ENCODE peak calls at places on chromosomes 1 and 21, in six cellular contexts. One of them, this sample, is unnamed. For H3K4me1 and H3K79me2, the result is how much of the 10 kb centered on the place peaks cover.

GRCh38 chr21:46517361-46517760 is 58.7 kb downstream of the DIP2A start:
- DNase-seq in MM.1S: no peak
- DNase-seq in fibroblast of lung: peak
- DNase-seq in GM23248: no peak
- DNase-seq in PC-3: no peak
- DNase-seq in HCT116: no peak
- DNase-seq in this sample: no peak

GRCh38 chr1:18110598-18110939 is 3.0 kb downstream of the IGSF21 start:
- DNase-seq in MM.1S: no peak
- DNase-seq in fibroblast of lung: no peak
- DNase-seq in GM23248: no peak
- DNase-seq in PC-3: no peak
- DNase-seq in HCT116: no peak
- DNase-seq in this sample: peak

GRCh38 chr1:186617860-186618780 is 62.1 kb downstream of the PTGS2 start:
- DNase-seq in MM.1S: peak
- DNase-seq in fibroblast of lung: peak
- DNase-seq in GM23248: peak
- DNase-seq in PC-3: peak
- DNase-seq in HCT116: no peak
- DNase-seq in this sample: no peak

GRCh38 chr1:110647254-110647891 is 27.4 kb downstream of the KCNA3 start:
- DNase-seq in MM.1S: no peak
- DNase-seq in fibroblast of lung: peak
- DNase-seq in GM23248: peak
- DNase-seq in PC-3: no peak
- DNase-seq in HCT116: no peak
- DNase-seq in this sample: no peak

GRCh38 chr1:103461171-103462105 is 64.1 kb upstream of the RNPC3 start:
- DNase-seq in MM.1S: peak
- DNase-seq in fibroblast of lung: peak
- DNase-seq in GM23248: peak
- DNase-seq in PC-3: peak
- DNase-seq in HCT116: peak
- DNase-seq in this sample: peak

GRCh38 chr1:18859560-18859959 is at the start of gene TAS1R2:
- DNase-seq in MM.1S: no peak
- DNase-seq in fibroblast of lung: no peak
- DNase-seq in GM23248: no peak
- DNase-seq in PC-3: no peak
- DNase-seq in HCT116: no peak
- DNase-seq in this sample: no peak

GRCh38 chr1:207313131-207313530 is 8.3 kb upstream of the CD55 start:
- DNase-seq in MM.1S: no peak
- DNase-seq in fibroblast of lung: no peak
- DNase-seq in GM23248: peak
- DNase-seq in PC-3: no peak
- DNase-seq in HCT116: no peak
- DNase-seq in this sample: no peak

GRCh38 chr1:231319080-231319479 is 18.6 kb downstream of the EXOC8 start:
- DNase-seq in MM.1S: no peak
- DNase-seq in fibroblast of lung: no peak
- DNase-seq in GM23248: no peak
- DNase-seq in PC-3: no peak
- DNase-seq in HCT116: no peak
- DNase-seq in this sample: no peak

GRCh38 chr1:42380617-42381423 is at the start of gene RIMKLA:
- DNase-seq in MM.1S: peak
- DNase-seq in fibroblast of lung: peak
- DNase-seq in GM23248: peak
- DNase-seq in PC-3: peak
- DNase-seq in HCT116: no peak
- DNase-seq in this sample: peak

GRCh38 chr1:58627221-58627620 is 50.2 kb upstream of the TACSTD2 start:
- DNase-seq in MM.1S: no peak
- DNase-seq in fibroblast of lung: no peak
- DNase-seq in GM23248: peak
- DNase-seq in PC-3: no peak
- DNase-seq in HCT116: no peak
- DNase-seq in this sample: no peak

GRCh38 chr1:30461640-30462039 is 261.7 kb downstream of the MATN1 start:
- DNase-seq in MM.1S: no peak
- DNase-seq in fibroblast of lung: no peak
- DNase-seq in GM23248: no peak
- DNase-seq in PC-3: peak
- DNase-seq in HCT116: no peak
- DNase-seq in this sample: no peak

GRCh38 chr1:25834894-25835293 is 15.1 kb downstream of the MTFR1L start:
- DNase-seq in MM.1S: no peak
- DNase-seq in fibroblast of lung: no peak
- DNase-seq in GM23248: no peak
- DNase-seq in PC-3: no peak
- DNase-seq in HCT116: no peak
- DNase-seq in this sample: no peak

GRCh38 chr1:201113451-201114244 is 1.4 kb upstream of the CACNA1S start:
- DNase-seq in MM.1S: no peak
- DNase-seq in fibroblast of lung: no peak
- DNase-seq in GM23248: no peak
- DNase-seq in PC-3: no peak
- DNase-seq in HCT116: no peak
- DNase-seq in this sample: no peak

GRCh38 chr1:224432141-224432540 is 2.5 kb downstream of the WDR26 start:
- DNase-seq in MM.1S: no peak
- DNase-seq in fibroblast of lung: no peak
- DNase-seq in GM23248: peak
- DNase-seq in PC-3: no peak
- DNase-seq in HCT116: no peak
- DNase-seq in this sample: no peak

GRCh38 chr21:39441502-39442475 is 3.8 kb downstream of the LCA5L start:
- DNase-seq in MM.1S: peak
- DNase-seq in fibroblast of lung: peak
- DNase-seq in GM23248: peak
- DNase-seq in PC-3: peak
- DNase-seq in HCT116: peak
- DNase-seq in this sample: peak

GRCh38 chr1:183517401-183517800 is 45.1 kb downstream of the SMG7 start:
- DNase-seq in MM.1S: no peak
- DNase-seq in fibroblast of lung: no peak
- DNase-seq in GM23248: no peak
- DNase-seq in PC-3: no peak
- DNase-seq in HCT116: no peak
- DNase-seq in this sample: no peak

GRCh38 chr1:200314085-200314750 is 95.6 kb downstream of the ZNF281 start:
- DNase-seq in MM.1S: no peak
- DNase-seq in fibroblast of lung: peak
- DNase-seq in GM23248: peak
- DNase-seq in PC-3: peak
- DNase-seq in HCT116: no peak
- DNase-seq in this sample: no peak

GRCh38 chr1:11071463-11072215 is 11.8 kb upstream of the SRM start:
- DNase-seq in MM.1S: no peak
- DNase-seq in fibroblast of lung: no peak
- DNase-seq in GM23248: no peak
- DNase-seq in PC-3: no peak
- DNase-seq in HCT116: no peak
- DNase-seq in this sample: no peak

GRCh38 chr1:113325039-113325438 is 65.3 kb upstream of the MAGI3 start:
- DNase-seq in MM.1S: no peak
- DNase-seq in fibroblast of lung: peak
- DNase-seq in GM23248: peak
- DNase-seq in PC-3: peak
- DNase-seq in HCT116: peak
- DNase-seq in this sample: no peak

GRCh38 chr21:33011462-33011861 is 14.3 kb upstream of the OLIG2 start:
- DNase-seq in MM.1S: no peak
- DNase-seq in fibroblast of lung: peak
- DNase-seq in GM23248: peak
- DNase-seq in PC-3: peak
- DNase-seq in HCT116: peak
- DNase-seq in this sample: no peak

GRCh38 chr1:207670192-207670591 is 25.3 kb downstream of the CR1L start:
- DNase-seq in MM.1S: peak
- DNase-seq in fibroblast of lung: no peak
- DNase-seq in GM23248: no peak
- DNase-seq in PC-3: no peak
- DNase-seq in HCT116: no peak
- DNase-seq in this sample: no peak

GRCh38 chr1:245717611-245718010 is 562.8 kb downstream of the KIF26B start:
- DNase-seq in MM.1S: no peak
- DNase-seq in fibroblast of lung: no peak
- DNase-seq in GM23248: no peak
- DNase-seq in PC-3: no peak
- DNase-seq in HCT116: no peak
- DNase-seq in this sample: no peak

GRCh38 chr21:29025328-29025713 is 853 bp downstream of the USP16 start:
- DNase-seq in MM.1S: no peak
- DNase-seq in fibroblast of lung: peak
- DNase-seq in GM23248: peak
- DNase-seq in PC-3: peak
- DNase-seq in HCT116: no peak
- DNase-seq in this sample: peak

GRCh38 chr1:241551759-241552638 is 19.8 kb downstream of the KMO start:
- DNase-seq in MM.1S: no peak
- DNase-seq in fibroblast of lung: no peak
- DNase-seq in GM23248: no peak
- DNase-seq in PC-3: no peak
- DNase-seq in HCT116: no peak
- DNase-seq in this sample: no peak

GRCh38 chr21:31316488-31317169 is 27.4 kb downstream of the TIAM1 start:
- DNase-seq in MM.1S: no peak
- DNase-seq in fibroblast of lung: peak
- DNase-seq in GM23248: peak
- DNase-seq in PC-3: peak
- DNase-seq in HCT116: peak
- DNase-seq in this sample: no peak

GRCh38 chr1:212288614-212289013 is 3.4 kb downstream of the PPP2R5A start:
- DNase-seq in MM.1S: no peak
- DNase-seq in fibroblast of lung: peak
- DNase-seq in GM23248: peak
- DNase-seq in PC-3: peak
- DNase-seq in HCT116: no peak
- DNase-seq in this sample: no peak

GRCh38 chr1:212291505-212292134 is 6.4 kb downstream of the PPP2R5A start:
- DNase-seq in MM.1S: peak
- DNase-seq in fibroblast of lung: peak
- DNase-seq in GM23248: peak
- DNase-seq in PC-3: peak
- DNase-seq in HCT116: peak
- DNase-seq in this sample: peak

GRCh38 chr1:212289262-212290077 is 4.3 kb downstream of the PPP2R5A start:
- DNase-seq in MM.1S: no peak
- DNase-seq in fibroblast of lung: no peak
- DNase-seq in GM23248: no peak
- DNase-seq in PC-3: no peak
- DNase-seq in HCT116: no peak
- DNase-seq in this sample: no peak

GRCh38 chr1:212292250-212292924 is 7.2 kb downstream of the PPP2R5A start:
- DNase-seq in MM.1S: no peak
- DNase-seq in fibroblast of lung: no peak
- DNase-seq in GM23248: no peak
- DNase-seq in PC-3: no peak
- DNase-seq in HCT116: no peak
- DNase-seq in this sample: no peak

DNA sequence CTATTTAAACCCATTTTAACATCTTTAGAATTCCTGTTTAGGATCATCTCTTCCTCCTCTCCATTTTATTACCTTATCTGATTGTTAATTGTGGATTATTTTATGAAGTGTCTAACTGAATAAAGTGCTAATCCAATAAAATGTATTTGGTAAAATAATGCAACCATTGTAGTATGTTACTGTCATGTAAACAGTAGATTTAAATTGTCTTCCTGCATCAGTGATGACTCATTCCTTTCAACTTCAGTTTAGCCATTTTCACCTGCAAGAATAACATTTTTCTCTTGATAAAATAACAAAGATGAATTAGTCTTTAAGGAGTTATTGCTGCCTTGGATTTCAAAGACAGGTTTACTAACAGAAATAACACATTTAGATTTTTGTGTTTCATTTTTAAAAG is 5.4 kb downstream of the PPP2R5A start:
- DNase-seq in MM.1S: no peak
- DNase-seq in fibroblast of lung: peak
- DNase-seq in GM23248: peak
- DNase-seq in PC-3: peak
- DNase-seq in HCT116: no peak
- DNase-seq in this sample: no peak
- H3K4me1 ChIP-seq in MM.1S: under half
- H3K4me1 ChIP-seq in fibroblast of lung: under half
- H3K4me1 ChIP-seq in GM23248: under half
- H3K4me1 ChIP-seq in PC-3: under half
- H3K4me1 ChIP-seq in HCT116: under half
- H3K4me1 ChIP-seq in this sample: under half

GRCh38 chr1:237976345-237976744 is 85.6 kb upstream of the ZP4 start:
- DNase-seq in MM.1S: no peak
- DNase-seq in fibroblast of lung: no peak
- DNase-seq in GM23248: no peak
- DNase-seq in PC-3: no peak
- DNase-seq in HCT116: no peak
- DNase-seq in this sample: peak

GRCh38 chr1:237975903-237976302 is 85.2 kb upstream of the ZP4 start:
- DNase-seq in MM.1S: no peak
- DNase-seq in fibroblast of lung: no peak
- DNase-seq in GM23248: no peak
- DNase-seq in PC-3: no peak
- DNase-seq in HCT116: no peak
- DNase-seq in this sample: no peak

DNA sequence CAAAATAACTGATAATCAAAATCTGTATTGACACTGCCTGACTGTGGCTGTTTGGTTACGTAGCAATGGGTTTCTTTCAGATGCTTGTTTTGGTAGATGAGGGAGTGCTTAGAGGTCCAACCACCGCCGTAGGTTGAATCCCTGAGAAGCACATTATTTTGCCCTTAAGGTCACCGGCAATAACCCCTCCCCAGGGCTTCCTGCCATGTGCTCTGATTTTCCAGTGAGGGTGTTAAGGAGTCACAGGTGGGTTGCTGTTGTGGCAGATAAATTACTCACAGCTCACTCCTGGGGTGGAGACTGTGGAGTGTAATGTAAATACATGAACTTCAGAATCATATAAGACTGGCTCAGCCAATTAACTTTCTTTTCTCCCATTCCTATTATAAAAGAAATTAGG is 81.5 kb upstream of the ZP4 start:
- DNase-seq in MM.1S: no peak
- DNase-seq in fibroblast of lung: no peak
- DNase-seq in GM23248: no peak
- DNase-seq in PC-3: no peak
- DNase-seq in HCT116: no peak
- DNase-seq in this sample: no peak
- TF ChIP-seq EZH2 in MM.1S: no peak
- TF ChIP-seq EZH2 in fibroblast of lung: no peak
- TF ChIP-seq EZH2 in GM23248: no peak
- TF ChIP-seq EZH2 in PC-3: no peak
- TF ChIP-seq EZH2 in HCT116: no peak
- TF ChIP-seq EZH2 in this sample: no peak

GRCh38 chr1:22717038-22717758 is 6.6 kb downstream of the EPHB2 start:
- DNase-seq in MM.1S: no peak
- DNase-seq in fibroblast of lung: no peak
- DNase-seq in GM23248: no peak
- DNase-seq in PC-3: peak
- DNase-seq in HCT116: no peak
- DNase-seq in this sample: peak
- H3K79me2 ChIP-seq in MM.1S: under half
- H3K79me2 ChIP-seq in fibroblast of lung: under half
- H3K79me2 ChIP-seq in GM23248: under half
- H3K79me2 ChIP-seq in PC-3: under half
- H3K79me2 ChIP-seq in HCT116: under half
- H3K79me2 ChIP-seq in this sample: half or more

GRCh38 chr1:40382110-40382464 is 8.6 kb downstream of the SMAP2 start:
- DNase-seq in MM.1S: no peak
- DNase-seq in fibroblast of lung: peak
- DNase-seq in GM23248: peak
- DNase-seq in PC-3: peak
- DNase-seq in HCT116: no peak
- DNase-seq in this sample: no peak
- H3K4me1 ChIP-seq in MM.1S: half or more
- H3K4me1 ChIP-seq in fibroblast of lung: under half
- H3K4me1 ChIP-seq in GM23248: under half
- H3K4me1 ChIP-seq in PC-3: half or more
- H3K4me1 ChIP-seq in HCT116: under half
- H3K4me1 ChIP-seq in this sample: under half